ENCODE peak calls at places on chromosome 2, in seven cellular contexts. W is upper lobe of right lung, E is mammary epithelial cell, M is left ventricle myocardium inferior, T is heart right ventricle, A is OCI-LY7, X is H1. K is an unnamed sample.

GRCh38 chr2:8154936-8155335 is 526.9 kb upstream of the ID2 start:
- DNase-seq in W (no peak), E (peak), T (no peak), M (no peak), A (no peak), X (no peak), K (peak)

GRCh38 chr2:106638043-106638442 is 150.9 kb downstream of the CD8B2 start:
- DNase-seq in M (no peak), X (no peak), A (peak), E (no peak), T (no peak), W (no peak), K (no peak)

GRCh38 chr2:240189686-240190085 is 49.2 kb upstream of the OTOS start:
- DNase-seq in E (no peak), A (no peak), W (peak), X (no peak), M (no peak), T (no peak), K (no peak)

GRCh38 chr2:97957432-97958183 is 38.1 kb downstream of the TMEM131 start:
- DNase-seq in A (peak), E (peak), T (no peak), M (no peak), W (no peak), X (no peak), K (no peak)

GRCh38 chr2:189751080-189751658 is 11.4 kb downstream of the OSGEPL1 start:
- DNase-seq in T (peak), M (no peak), W (no peak), A (peak), E (peak), X (no peak), K (peak)

GRCh38 chr2:31429759-31430438 is 15.4 kb upstream of the XDH start:
- DNase-seq in A (no peak), M (no peak), E (peak), W (no peak), T (no peak), X (no peak), K (peak)

GRCh38 chr2:235541838-235542549 is 48.2 kb downstream of the AGAP1 start:
- DNase-seq in E (no peak), A (no peak), X (no peak), T (no peak), W (peak), M (no peak), K (no peak)

GRCh38 chr2:175815537-175815936 is 186.5 kb downstream of the LNPK start:
- DNase-seq in M (no peak), W (no peak), T (no peak), A (no peak), X (no peak), E (peak), K (no peak)

GRCh38 chr2:30862054-30862651 is 54.9 kb upstream of the CAPN13 start:
- DNase-seq in X (peak), M (peak), A (peak), T (peak), W (no peak), E (peak), K (peak)

GRCh38 chr2:96145028-96145939 is at the start of gene DUSP2:
- DNase-seq in X (no peak), W (peak), A (peak), M (peak), E (peak), T (peak), K (peak)

GRCh38 chr2:105114551-105114950 is 76.7 kb downstream of the MRPS9 start:
- DNase-seq in A (peak), T (no peak), W (no peak), M (no peak), E (peak), X (no peak), K (peak)

GRCh38 chr2:203669820-203670219 is 36.6 kb upstream of the CD28 start:
- DNase-seq in X (no peak), A (no peak), T (no peak), M (no peak), E (no peak), W (no peak), K (no peak)

GRCh38 chr2:160028431-160029269 is 33.8 kb downstream of the PLA2R1 start:
- DNase-seq in X (no peak), A (no peak), W (no peak), M (no peak), E (no peak), T (no peak), K (no peak)

GRCh38 chr2:17136895-17137294 is 381.3 kb downstream of the RAD51AP2 start:
- DNase-seq in X (no peak), T (no peak), W (no peak), M (no peak), A (no peak), E (no peak), K (no peak)

GRCh38 chr2:156908825-156909224 is 348.7 kb upstream of the GALNT5 start:
- DNase-seq in M (no peak), T (no peak), E (peak), X (no peak), W (no peak), A (no peak), K (peak)

GRCh38 chr2:168169097-168169745 is 78.2 kb downstream of the STK39 start:
- DNase-seq in M (no peak), W (no peak), X (no peak), A (peak), T (no peak), E (no peak), K (no peak)

GRCh38 chr2:173058673-173059072 is 17.0 kb upstream of the MAP3K20 start:
- DNase-seq in M (no peak), A (peak), E (no peak), W (no peak), T (no peak), X (no peak), K (no peak)

GRCh38 chr2:215900203-215900611 is 113.1 kb downstream of the MREG start:
- DNase-seq in X (no peak), W (peak), M (no peak), E (peak), T (no peak), A (no peak), K (no peak)

GRCh38 chr2:241636182-241636982 is 576 bp downstream of the THAP4 start:
- DNase-seq in M (peak), X (no peak), W (peak), T (no peak), A (peak), E (peak), K (peak)

GRCh38 chr2:149313512-149313972 is 16.8 kb upstream of the LYPD6 start:
- DNase-seq in X (no peak), T (peak), M (no peak), E (peak), W (no peak), A (peak), K (peak)

GRCh38 chr2:41955641-41956040 is 92.2 kb upstream of the PKDCC start:
- DNase-seq in E (no peak), A (peak), T (no peak), X (no peak), W (no peak), M (no peak), K (peak)

GRCh38 chr2:68918497-68918896 is 34.2 kb downstream of the GKN2 start:
- DNase-seq in X (no peak), T (no peak), E (no peak), M (no peak), W (no peak), A (no peak), K (no peak)

GRCh38 chr2:211985393-211985792 is 553.2 kb downstream of the ERBB4 start:
- DNase-seq in W (no peak), M (no peak), T (no peak), A (no peak), E (no peak), X (no peak), K (no peak)

GRCh38 chr2:229714080-229714735 is at the start of gene DNER:
- DNase-seq in A (peak), E (no peak), T (no peak), X (no peak), M (no peak), W (no peak), K (peak)

GRCh38 chr2:127081826-127082633 is 24.9 kb downstream of the BIN1 start:
- DNase-seq in E (no peak), T (no peak), M (no peak), X (no peak), A (peak), W (no peak), K (peak)

GRCh38 chr2:191023235-191023679 is 9.3 kb upstream of the STAT1 start:
- DNase-seq in X (no peak), W (no peak), T (no peak), A (no peak), M (no peak), E (no peak), K (no peak)

GRCh38 chr2:38546064-38546463 is 56.7 kb downstream of the HNRNPLL start:
- DNase-seq in M (no peak), T (no peak), E (no peak), A (no peak), X (no peak), W (no peak), K (no peak)

GRCh38 chr2:96564563-96564962 is 28.0 kb downstream of the ARID5A start:
- DNase-seq in A (no peak), W (no peak), M (no peak), E (no peak), T (no peak), X (no peak), K (no peak)

GRCh38 chr2:121333231-121333630 is 48.2 kb upstream of the TFCP2L1 start:
- DNase-seq in E (no peak), A (no peak), M (no peak), T (no peak), W (peak), X (no peak), K (no peak)

GRCh38 chr2:17749753-17750438 is 3.7 kb downstream of the SMC6 start:
- DNase-seq in X (no peak), T (no peak), E (no peak), A (no peak), M (no peak), W (no peak), K (peak)

GRCh38 chr2:170229125-170229524 is 51.2 kb downstream of the MYO3B start:
- DNase-seq in W (no peak), X (no peak), E (no peak), M (no peak), T (no peak), A (no peak), K (no peak)

GRCh38 chr2:64750817-64751285 is 97.1 kb upstream of the SERTAD2 start:
- DNase-seq in T (peak), X (peak), W (peak), A (peak), M (peak), E (peak), K (peak)
- TF ChIP-seq CTCF in T (peak), X (no peak), W (no peak), A (peak), M (peak), E (no peak), K (no peak)

DNA sequence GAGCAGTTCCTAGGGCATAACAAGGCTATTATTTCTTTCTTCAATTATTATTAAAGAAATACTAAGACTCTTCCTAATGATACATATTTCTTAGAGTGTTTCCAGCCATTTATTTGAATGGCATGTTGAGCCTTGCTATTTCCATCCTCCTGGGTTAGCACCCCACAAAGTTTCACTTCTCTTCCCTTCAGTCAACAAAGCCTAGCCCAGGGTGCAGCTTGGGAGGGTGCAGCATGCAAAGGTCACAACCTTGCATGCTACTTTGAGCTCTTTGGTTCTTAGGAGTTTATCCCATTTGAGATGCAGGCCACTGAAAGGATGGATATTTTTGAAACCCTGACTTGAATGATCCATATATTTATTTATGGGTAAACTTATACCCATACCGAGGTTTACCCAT is 454.4 kb upstream of the MEIS1 start:
- DNase-seq in X (no peak), T (no peak), E (no peak), M (no peak), W (no peak), A (no peak), K (no peak)
- H3K4me3 ChIP-seq in X (no peak), T (no peak), E (no peak), M (no peak), W (no peak), A (no peak), K (no peak)

GRCh38 chr2:199458806-199459285 is 1.1 kb upstream of the SATB2 start:
- DNase-seq in M (no peak), A (peak), W (no peak), E (peak), T (no peak), X (no peak), K (no peak)

GRCh38 chr2:199460808-199461454 is 3.2 kb upstream of the SATB2 start:
- DNase-seq in X (no peak), T (no peak), W (no peak), E (no peak), A (no peak), M (no peak), K (no peak)

GRCh38 chr2:199460101-199460671 is 2.4 kb upstream of the SATB2 start:
- DNase-seq in A (peak), M (no peak), E (peak), T (no peak), X (no peak), W (no peak), K (no peak)

GRCh38 chr2:199458017-199458805 is 472 bp upstream of the SATB2 start:
- DNase-seq in A (peak), M (peak), E (no peak), T (no peak), W (peak), X (no peak), K (peak)

DNA sequence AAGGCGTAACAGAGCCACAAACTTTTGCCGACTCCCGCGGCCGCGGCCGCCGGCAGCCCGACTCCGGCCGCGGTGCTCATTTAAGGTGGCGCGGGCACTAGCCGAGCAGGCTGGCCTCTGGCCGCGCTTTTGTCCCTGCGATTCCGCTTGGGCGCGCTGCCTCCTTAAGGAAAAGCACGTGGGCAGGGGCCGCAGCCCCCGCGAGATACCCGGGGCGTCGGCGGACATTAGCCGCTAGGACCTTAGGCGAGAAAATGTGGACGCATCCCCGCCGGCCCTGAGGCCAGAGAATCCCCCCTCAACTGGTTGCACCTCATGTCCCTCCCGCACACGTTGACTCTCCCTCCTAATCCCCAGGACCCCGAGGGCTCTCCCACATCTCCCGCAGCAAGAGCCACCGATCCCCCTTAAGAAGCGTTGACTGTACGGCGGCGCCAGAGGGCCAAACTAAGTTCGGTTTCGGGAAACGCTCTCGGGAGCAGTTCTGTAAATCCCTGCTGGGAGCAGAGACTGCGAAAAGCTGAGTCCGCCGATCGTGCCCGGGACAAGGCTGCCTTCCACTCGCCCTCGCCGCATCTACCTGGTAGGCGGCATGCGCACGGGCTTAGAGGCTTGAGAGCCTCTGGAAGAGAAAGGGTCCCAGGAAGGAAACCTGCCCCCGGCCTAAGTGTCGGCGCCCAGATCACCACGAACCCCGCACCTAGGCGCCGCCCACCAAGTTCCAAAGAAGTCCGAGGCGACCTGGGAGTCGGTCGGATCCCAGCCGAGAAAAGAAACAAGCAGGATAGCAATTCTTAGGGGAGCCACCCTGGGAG is 1.8 kb upstream of the SATB2 start:
- DNase-seq in X (peak), A (peak), T (peak), W (peak), M (peak), E (peak), K (peak)
- TF ChIP-seq CTCF in X (no peak), A (peak), T (peak), W (no peak), M (peak), E (no peak), K (no peak)

GRCh38 chr2:234388591-234388990 is 108.3 kb downstream of the ARL4C start:
- DNase-seq in M (no peak), W (no peak), A (no peak), T (no peak), X (no peak), E (no peak), K (no peak)
- H3K4me3 ChIP-seq in M (no peak), W (no peak), A (no peak), T (no peak), X (no peak), E (no peak), K (no peak)

GRCh38 chr2:101252408-101253012 is at the start of gene CNOT11:
- DNase-seq in T (peak), W (peak), E (peak), A (peak), M (peak), X (peak), K (peak)

GRCh38 chr2:101253713-101254085 is 1.0 kb downstream of the CNOT11 start:
- DNase-seq in T (no peak), M (no peak), X (no peak), A (peak), E (no peak), W (no peak), K (peak)

GRCh38 chr2:101253013-101253712 is 477 bp downstream of the CNOT11 start:
- DNase-seq in W (peak), E (peak), M (peak), X (no peak), T (peak), A (peak), K (peak)

GRCh38 chr2:101249826-101250225 is 2.9 kb upstream of the CNOT11 start:
- DNase-seq in T (no peak), X (no peak), W (no peak), A (no peak), E (no peak), M (no peak), K (no peak)

GRCh38 chr2:101251844-101252407 is 760 bp upstream of the CNOT11 start:
- DNase-seq in M (no peak), W (no peak), X (no peak), E (peak), A (peak), T (no peak), K (peak)
- TF ChIP-seq CTCF in M (peak), W (peak), X (peak), E (peak), A (peak), T (peak), K (peak)

GRCh38 chr2:206442854-206443734 is at the start of gene ADAM23:
- DNase-seq in M (peak), X (peak), E (peak), W (no peak), T (peak), A (peak), K (peak)
- H3K4me3 ChIP-seq in M (peak), X (peak), E (peak), W (peak), T (peak), A (peak), K (peak)

DNA sequence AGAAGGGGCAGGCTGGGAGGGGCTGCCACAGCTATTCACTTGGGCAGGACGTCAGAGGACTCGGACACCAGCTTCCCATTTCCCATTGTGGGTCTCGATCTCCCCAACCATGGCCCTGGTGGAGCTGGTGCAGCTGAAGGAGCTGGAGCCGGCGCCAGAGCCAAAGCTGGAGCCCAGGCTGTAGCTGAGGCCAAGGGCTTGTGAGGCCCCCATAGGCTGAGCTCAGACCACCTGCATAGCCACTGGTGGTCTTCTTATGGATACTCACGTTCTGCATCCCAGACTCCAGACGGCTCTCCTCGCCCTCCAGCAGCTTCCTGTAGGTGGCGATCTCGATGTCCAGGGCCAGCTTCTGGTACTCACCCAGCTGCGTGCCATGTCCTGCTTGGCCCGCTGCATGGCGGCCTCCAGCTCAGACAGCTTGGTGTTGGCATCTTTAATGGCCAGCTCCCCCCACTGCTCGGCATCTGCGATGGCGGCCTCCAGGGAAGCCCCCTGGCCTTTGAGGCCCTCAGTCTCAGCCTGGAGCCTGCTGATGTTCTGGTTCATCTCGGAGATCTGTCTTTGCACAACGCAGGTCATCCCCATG is 6.0 kb upstream of the CDK5R2 start:
- DNase-seq in E (no peak), T (no peak), W (no peak), A (no peak), M (no peak), X (no peak), K (no peak)
- TF ChIP-seq CTCF in E (no peak), T (no peak), W (no peak), A (peak), M (no peak), X (peak), K (no peak)

DNA sequence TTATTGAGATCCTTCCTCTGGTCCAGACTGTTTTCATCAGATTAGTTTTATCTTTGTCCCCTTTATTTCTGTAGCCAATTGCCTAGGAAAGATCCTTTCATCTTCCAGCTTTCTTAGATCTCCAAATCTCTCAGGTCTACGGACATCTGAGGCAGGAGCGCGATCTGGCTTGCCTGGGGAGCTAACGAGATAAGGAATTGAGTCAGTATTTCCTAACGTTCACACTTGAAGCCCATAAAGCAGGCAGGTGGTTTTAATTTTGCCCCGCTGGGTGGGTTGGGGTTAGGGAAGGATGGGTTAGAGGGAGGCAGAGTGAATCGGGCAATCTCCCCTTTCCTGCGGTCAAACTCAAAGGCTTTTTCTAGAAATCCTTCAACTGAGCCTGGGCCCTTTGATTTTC is 729 bp upstream of the TTLL4 start:
- DNase-seq in E (no peak), T (no peak), A (no peak), W (no peak), M (no peak), X (no peak), K (no peak)
- H3K4me3 ChIP-seq in E (no peak), T (peak), A (no peak), W (peak), M (peak), X (no peak), K (no peak)

K was measured in GM12865.